ENCODE peak calls at places on chromosome 11, in four cellular contexts. S is mesendoderm, N is H1, D is IMR-90. I is an unnamed sample. For H3K4me1, the result is how much of the 10 kb centered on the place peaks cover.

GRCh38 chr11:8015753-8016239 is 28.7 kb downstream of the EIF3F start:
- DNase-seq in S (peak), N (no peak), D (peak), I (peak)

GRCh38 chr11:107821199-107821926 is 37.2 kb downstream of the SLC35F2 start:
- DNase-seq in S (no peak), N (no peak), D (peak), I (no peak)

GRCh38 chr11:1523077-1523476 is 36.5 kb upstream of the MOB2 start:
- DNase-seq in S (no peak), N (no peak), D (no peak), I (no peak)

GRCh38 chr11:128346808-128347207 is 240.6 kb downstream of the ETS1 start:
- DNase-seq in S (no peak), N (no peak), D (peak), I (no peak)

GRCh38 chr11:27921472-27921871 is 186.5 kb downstream of the KIF18A start:
- DNase-seq in S (no peak), N (no peak), D (peak), I (no peak)

GRCh38 chr11:17724020-17724908 is 4.9 kb downstream of the MYOD1 start:
- DNase-seq in S (no peak), N (no peak), D (no peak), I (no peak)

GRCh38 chr11:9740202-9740881 is 76.5 kb downstream of the SWAP70 start:
- DNase-seq in S (no peak), N (no peak), D (no peak), I (no peak)

GRCh38 chr11:43689167-43689566 is 8.6 kb downstream of the HSD17B12 start:
- DNase-seq in S (no peak), N (no peak), D (no peak), I (no peak)

GRCh38 chr11:95545116-95545875 is 244.3 kb downstream of the FAM76B start:
- DNase-seq in S (no peak), N (no peak), D (no peak), I (no peak)

GRCh38 chr11:12088047-12088481 is 22.3 kb upstream of the MICAL2 start:
- DNase-seq in S (peak), N (no peak), D (peak), I (no peak)

GRCh38 chr11:32081129-32081641 is 9.7 kb upstream of the RCN1 start:
- DNase-seq in S (no peak), N (no peak), D (peak), I (no peak)

GRCh38 chr11:76729214-76729613 is 53.9 kb upstream of the TSKU start:
- DNase-seq in S (no peak), N (no peak), D (no peak), I (no peak)

GRCh38 chr11:64869571-64870175 is 8.7 kb downstream of the EHD1 start:
- DNase-seq in S (peak), N (no peak), D (no peak), I (no peak)

GRCh38 chr11:64870893-64871849 is 7.2 kb downstream of the EHD1 start:
- DNase-seq in S (no peak), N (no peak), D (no peak), I (no peak)

GRCh38 chr11:64870176-64870892 is 8.1 kb downstream of the EHD1 start:
- DNase-seq in S (peak), N (no peak), D (peak), I (no peak)

GRCh38 chr11:64867748-64868462 is 10.5 kb downstream of the EHD1 start:
- DNase-seq in S (no peak), N (no peak), D (no peak), I (no peak)

GRCh38 chr11:64868904-64869570 is 9.4 kb downstream of the EHD1 start:
- DNase-seq in S (no peak), N (no peak), D (peak), I (no peak)
- H3K4me1 ChIP-seq in S (under half), N (under half), D (under half), I (under half)

DNA sequence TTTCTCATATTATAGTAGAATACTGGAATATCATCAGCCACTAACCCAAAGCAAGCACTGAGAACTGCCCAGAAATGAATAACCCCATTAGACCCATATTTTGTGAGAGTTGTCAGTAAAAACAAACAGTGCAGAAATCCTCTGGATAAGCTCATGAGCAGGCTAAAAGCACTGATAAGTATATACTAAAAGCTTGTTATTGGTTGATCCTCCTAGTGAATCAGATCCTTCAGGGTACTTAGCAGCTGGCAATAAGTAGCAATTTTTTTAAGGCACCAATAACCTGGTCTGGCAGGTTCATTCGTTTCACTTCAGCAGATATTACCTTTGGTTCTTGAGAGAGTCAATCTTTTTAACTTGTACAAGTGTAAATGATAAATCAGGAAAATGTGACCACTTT is 1.2 kb downstream of the NOX4 start:
- DNase-seq in S (no peak), N (no peak), D (peak), I (no peak)
- H3K4me2 ChIP-seq in S (no peak), N (peak), D (peak), I (peak)

GRCh38 chr11:86580535-86580934 is 91.9 kb downstream of the ME3 start:
- DNase-seq in S (no peak), N (no peak), D (no peak), I (no peak)
- H4K5ac ChIP-seq in S (no peak), N (no peak), D (no peak), I (no peak)

GRCh38 chr11:72738199-72739141 is 13.7 kb downstream of the ARAP1 start:
- DNase-seq in S (peak), N (no peak), D (peak), I (no peak)

GRCh38 chr11:72740060-72740424 is 12.2 kb downstream of the ARAP1 start:
- DNase-seq in S (no peak), N (no peak), D (no peak), I (no peak)

GRCh38 chr11:72740562-72741428 is 11.4 kb downstream of the ARAP1 start:
- DNase-seq in S (peak), N (no peak), D (no peak), I (no peak)

GRCh38 chr11:72741429-72741833 is 10.8 kb downstream of the ARAP1 start:
- DNase-seq in S (peak), N (no peak), D (no peak), I (peak)

DNA sequence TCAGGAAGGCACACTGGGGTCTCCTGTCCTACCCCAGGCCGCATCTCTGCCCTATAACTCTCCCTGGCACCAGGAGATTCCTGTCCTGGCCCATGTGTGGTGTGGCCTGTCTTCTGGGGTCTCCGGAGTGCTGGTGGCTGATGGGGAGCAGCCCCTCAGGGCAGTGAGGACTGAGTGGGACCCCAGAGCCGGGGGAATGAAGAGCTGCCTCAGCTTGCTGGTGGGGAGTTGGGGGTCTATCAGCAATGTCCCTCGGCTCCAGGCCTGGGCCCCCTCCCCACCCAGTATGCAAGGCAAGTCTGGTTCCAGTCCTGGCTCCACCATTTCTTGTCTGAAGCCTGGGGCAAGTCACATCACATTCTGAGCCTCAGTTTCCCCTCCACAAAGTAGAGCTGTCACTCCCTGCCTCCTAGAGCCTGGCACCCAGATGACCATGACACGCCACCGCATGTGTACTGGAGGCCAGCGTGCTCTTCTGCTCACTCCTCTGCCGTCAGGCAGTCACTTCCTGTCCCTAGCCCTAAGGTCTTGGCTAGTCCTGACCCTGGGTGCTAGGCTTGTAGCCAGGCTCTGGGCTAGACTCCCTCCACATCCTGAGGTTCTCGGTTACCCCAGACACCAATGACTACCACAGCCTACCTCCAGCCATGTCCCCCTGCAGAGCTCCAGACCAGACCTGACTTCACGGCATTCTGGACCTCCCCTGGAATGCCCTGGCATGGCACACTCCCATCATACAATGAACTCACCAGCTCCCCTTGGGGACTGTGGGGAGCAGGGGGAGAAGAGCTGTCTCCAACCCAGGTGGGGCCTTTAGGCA is 12.8 kb downstream of the ARAP1 start:
- DNase-seq in S (no peak), N (no peak), D (no peak), I (no peak)
- H3K4me1 ChIP-seq in S (under half), N (under half), D (under half), I (under half)

I was measured in H9.